ENCODE peak calls at places on chromosomes 11 and 22, in eight cellular contexts. X is spleen, A is AG09309, Z is fibroblast of mammary gland, O is upper lobe of right lung, F is Caco-2, B is astrocyte of the spinal cord, V is mammary epithelial cell. D is an unnamed sample.

GRCh38 chr11:114159802-114160588 is 100.5 kb downstream of the ZBTB16 start:
- DNase-seq in X (peak; percentile 99), A (peak; percentile 81), Z (peak; percentile 99), O (peak; percentile 99), F (peak; percentile 22), B (peak; percentile 99), V (peak; percentile 97), D (peak; percentile 97)

GRCh38 chr22:48688366-48688765 is 1139.3 kb downstream of the BRD1 start:
- DNase-seq in X (no peak), A (no peak), Z (no peak), O (no peak), F (no peak), B (no peak), V (no peak), D (no peak)

GRCh38 chr11:26841818-26842457 is 120.1 kb upstream of the SLC5A12 start:
- DNase-seq in X (no peak), A (no peak), Z (peak; percentile 76), O (no peak), F (no peak), B (peak; percentile 72), V (peak; percentile 27), D (no peak)

GRCh38 chr22:49502126-49502826 is 325.4 kb downstream of the BRD1 start:
- DNase-seq in X (no peak), A (no peak), Z (peak; percentile 24), O (no peak), F (peak; percentile 25), B (peak; percentile 4), V (no peak), D (no peak)

GRCh38 chr22:47202819-47203553 is 440.5 kb downstream of the TBC1D22A start:
- DNase-seq in X (peak; percentile 62), A (no peak), Z (no peak), O (no peak), F (no peak), B (no peak), V (no peak), D (no peak)

GRCh38 chr11:119586181-119586580 is 142.8 kb downstream of the NECTIN1 start:
- DNase-seq in X (no peak), A (no peak), Z (no peak), O (no peak), F (no peak), B (no peak), V (no peak), D (no peak)

GRCh38 chr11:19922689-19923035 is 210.0 kb downstream of the NAV2 start:
- DNase-seq in X (no peak), A (no peak), Z (peak; percentile 22), O (no peak), F (no peak), B (no peak), V (peak; percentile 30), D (no peak)

GRCh38 chr22:40547729-40548143 is 88.8 kb downstream of the MRTFA start:
- DNase-seq in X (no peak), A (no peak), Z (peak; percentile 30), O (no peak), F (no peak), B (no peak), V (no peak), D (no peak)

GRCh38 chr11:44711772-44712608 is 14.8 kb upstream of the TSPAN18 start:
- DNase-seq in X (no peak), A (no peak), Z (no peak), O (no peak), F (no peak), B (no peak), V (no peak), D (no peak)

DNA sequence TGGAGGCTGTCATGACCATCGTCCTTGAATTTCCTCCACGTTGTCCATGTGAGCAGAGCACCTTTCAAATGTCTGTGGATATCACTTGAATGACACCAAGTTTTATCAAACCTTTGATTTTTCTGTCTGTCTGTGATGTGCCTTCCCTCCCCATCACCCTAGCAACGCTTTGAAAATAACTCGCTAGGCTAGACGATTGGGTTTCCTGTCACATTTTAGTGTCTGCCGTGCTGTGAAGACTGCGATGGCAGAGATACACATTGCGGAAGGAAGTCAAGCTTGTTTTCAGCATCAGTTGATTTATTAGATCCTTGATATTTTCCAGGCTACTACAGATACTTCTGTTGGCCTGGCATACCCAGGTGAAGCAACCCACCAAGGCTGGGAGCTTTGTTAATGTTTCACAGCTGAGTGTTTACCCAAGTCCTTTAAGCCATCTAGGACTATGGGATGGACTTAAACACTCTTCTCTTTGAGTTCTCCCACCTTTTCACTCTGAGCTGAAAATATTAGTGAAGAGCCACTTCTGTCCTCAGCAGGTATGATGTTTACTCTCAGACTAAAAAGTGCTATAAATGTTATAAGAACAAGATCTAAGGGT is 93.7 kb upstream of the CD44 start:
- DNase-seq in X (peak; percentile 75), A (no peak), Z (no peak), O (no peak), F (peak; percentile 22), B (no peak), V (no peak), D (no peak)
- H3K4me3 ChIP-seq in X (no peak overlapping the region), A (no peak overlapping the region), Z (no peak overlapping the region), O (no peak overlapping the region), F (no peak overlapping the region), B (no peak overlapping the region), V (no peak overlapping the region), D (no peak overlapping the region)

GRCh38 chr11:17932472-17932871 is 80.4 kb downstream of the SERGEF start:
- DNase-seq in X (no peak), A (no peak), Z (no peak), O (no peak), F (peak; percentile 15), B (no peak), V (no peak), D (no peak)

GRCh38 chr11:17929171-17929570 is 83.7 kb downstream of the SERGEF start:
- DNase-seq in X (no peak), A (no peak), Z (no peak), O (no peak), F (no peak), B (peak; percentile 28), V (no peak), D (no peak)

GRCh38 chr11:17931595-17931994 is 81.3 kb downstream of the SERGEF start:
- DNase-seq in X (no peak), A (peak; percentile 21), Z (peak; percentile 17), O (no peak), F (no peak), B (no peak), V (peak; percentile 62), D (no peak)

GRCh38 chr11:17927643-17928343 is 85.1 kb downstream of the SERGEF start:
- DNase-seq in X (no peak), A (peak; percentile 89), Z (peak; percentile 89), O (no peak), F (no peak), B (peak; percentile 22), V (no peak), D (no peak)

DNA sequence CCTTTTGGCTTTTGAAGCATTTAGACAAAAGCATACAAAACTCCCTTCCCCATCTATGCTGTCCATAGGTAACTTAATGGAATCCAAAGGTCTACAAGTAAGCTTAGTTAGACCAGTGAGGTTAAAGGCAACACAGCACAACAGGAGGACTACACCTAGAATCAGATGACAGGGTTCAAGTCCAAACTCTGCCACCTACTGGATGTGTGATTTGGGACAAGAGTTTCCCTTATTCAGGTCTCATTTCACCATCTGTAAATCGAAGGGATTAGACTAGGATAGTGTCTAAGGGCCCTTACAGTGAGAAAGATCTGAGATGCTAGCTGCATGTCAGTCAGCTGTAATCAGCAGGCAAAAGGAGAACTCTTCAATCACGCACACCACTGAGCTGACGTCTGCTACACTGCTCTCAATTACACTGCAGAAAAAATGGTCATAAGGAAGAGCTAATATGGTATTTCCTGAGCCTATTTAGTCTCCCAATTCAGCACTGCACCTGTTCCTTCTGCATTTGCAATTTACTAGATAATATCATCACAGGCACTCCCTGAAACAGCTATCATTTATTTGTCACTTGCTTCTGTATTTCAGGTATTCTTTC is 82.2 kb downstream of the SERGEF start:
- DNase-seq in X (no peak), A (no peak), Z (no peak), O (no peak), F (no peak), B (no peak), V (no peak), D (no peak)
- TF ChIP-seq CTCF in X (no peak), A (no peak), Z (no peak), O (no peak), F (no peak), B (no peak), V (no peak), D (no peak)

DNA sequence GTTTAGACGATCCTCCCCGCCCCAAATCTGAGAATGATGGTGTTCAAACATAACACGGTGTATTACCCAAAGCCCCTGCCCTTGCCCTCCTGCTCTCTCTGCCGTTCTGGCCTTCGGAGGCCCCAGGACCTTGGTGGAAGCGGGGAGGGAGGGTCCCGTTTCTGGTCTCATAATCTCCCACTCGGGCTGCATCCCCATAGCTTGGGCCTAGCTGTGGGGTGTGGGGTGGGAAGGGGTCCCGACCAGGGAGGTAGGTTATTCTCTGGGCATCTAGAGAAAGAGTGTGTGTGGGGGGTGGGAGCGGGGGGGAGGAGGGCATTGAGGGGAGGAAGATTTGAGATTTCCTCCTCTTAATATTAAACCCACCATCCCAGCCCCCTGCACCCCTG is 2.3 kb downstream of the PKNOX2 start:
- DNase-seq in X (no peak), A (no peak), Z (no peak), O (no peak), F (no peak), B (peak; percentile 27), V (no peak), D (no peak)
- H3K4me3 ChIP-seq in X (peak overlapping the region; percentile 51), A (no peak overlapping the region), Z (no peak overlapping the region), O (peak overlapping the region; percentile 67), F (no peak overlapping the region), B (peak overlapping the region; percentile 68), V (no peak overlapping the region), D (no peak overlapping the region)

GRCh38 chr11:38416141-38416540 is 1818.1 kb upstream of the RAG2 start:
- DNase-seq in X (no peak), A (no peak), Z (no peak), O (no peak), F (no peak), B (peak; percentile 6), V (no peak), D (no peak)

GRCh38 chr11:38411149-38411548 is 1813.1 kb upstream of the RAG2 start:
- DNase-seq in X (no peak), A (no peak), Z (no peak), O (no peak), F (peak; percentile 30), B (no peak), V (no peak), D (no peak)
- TF ChIP-seq CTCF in X (no peak), A (no peak), Z (no peak), O (no peak), F (peak; percentile 35), B (peak; percentile 2), V (peak; percentile 16), D (no peak)

DNA sequence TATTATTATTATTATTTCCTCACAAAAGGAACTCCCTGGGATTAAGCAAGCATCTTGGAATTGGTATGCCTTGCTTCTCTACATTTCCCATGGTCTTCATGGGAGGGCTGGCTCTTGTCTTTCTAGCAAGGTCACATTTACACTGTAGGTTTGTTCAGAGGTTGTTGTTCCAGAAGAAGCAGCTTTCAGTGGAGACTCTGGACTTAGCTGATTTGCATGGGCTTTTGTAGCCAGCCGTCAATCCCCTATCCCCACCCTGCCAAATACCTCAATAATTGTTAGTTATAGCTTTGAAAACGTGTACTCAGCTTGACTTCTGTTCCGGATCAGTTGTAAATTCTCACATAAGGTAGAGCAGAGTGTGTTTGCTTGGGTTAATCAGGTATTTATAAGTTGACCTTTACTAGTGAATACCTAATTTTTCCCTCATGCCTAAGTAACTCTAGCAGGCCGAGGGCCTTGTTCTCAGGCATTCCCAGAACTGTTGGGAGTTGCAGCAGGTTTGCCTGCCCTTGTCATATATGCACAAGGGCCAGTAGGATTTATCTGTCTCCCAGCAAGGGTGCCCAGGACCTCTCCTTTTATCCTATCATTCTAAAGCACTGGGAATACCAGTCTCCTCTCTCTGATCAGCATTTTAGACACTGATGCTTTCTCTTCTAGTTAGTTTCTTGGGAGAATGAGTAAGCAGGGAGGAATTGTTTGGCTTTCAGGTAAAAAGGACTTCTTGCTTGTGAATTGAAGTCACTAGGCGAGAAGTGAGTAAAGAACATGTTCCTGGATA is 22.0 kb downstream of the STIM1 start:
- DNase-seq in X (no peak), A (no peak), Z (no peak), O (no peak), F (peak; percentile 58), B (no peak), V (peak; percentile 73), D (no peak)
- H3K4me3 ChIP-seq in X (no peak overlapping the region), A (no peak overlapping the region), Z (no peak overlapping the region), O (no peak overlapping the region), F (no peak overlapping the region), B (no peak overlapping the region), V (no peak overlapping the region), D (no peak overlapping the region)